ENCODE peak calls at places on chromosomes 4 and X, in four cellular contexts. V is stimulated activated CD4-positive, alpha-beta T cell treated with anti-CD3 and anti-CD28 coated beads, TNF-alpha, amount 100 ng/mL, for 4 hours; W is NCI-H748 treated with DMSO at 0.1 percent for 48 hours; M is DMS153. G is an unnamed sample.

GRCh38 chr4:182600093-182600492 is 317.1 kb downstream of the DCTD start:
- DNase-seq in V (no peak), M (peak), W (peak), G (no peak)

GRCh38 chrX:154365997-154366665 is 8.3 kb downstream of the FLNA start:
- DNase-seq in W (no peak), M (no peak), V (no peak), G (no peak)

GRCh38 chrX:12978205-12979010 is 3.5 kb downstream of the TMSB4X start:
- DNase-seq in V (no peak), W (peak), M (no peak), G (no peak)

GRCh38 chr4:47668810-47669408 is 169.0 kb downstream of the CORIN start:
- DNase-seq in W (no peak), M (no peak), V (no peak), G (peak)

GRCh38 chrX:68826113-68826980 is 2.5 kb upstream of the EFNB1 start:
- DNase-seq in W (no peak), V (no peak), M (no peak), G (no peak)

GRCh38 chr4:182643801-182644311 is 273.3 kb downstream of the DCTD start:
- DNase-seq in V (no peak), W (no peak), M (no peak), G (no peak)

GRCh38 chrX:37818031-37818430 is 29.3 kb downstream of the DYNLT3 start:
- DNase-seq in M (no peak), W (no peak), V (no peak), G (no peak)

GRCh38 chr4:102535398-102536082 is 34.4 kb downstream of the NFKB1 start:
- DNase-seq in W (no peak), V (no peak), M (no peak), G (no peak)

GRCh38 chr4:82900016-82900334 is 560 bp upstream of the THAP9 start:
- DNase-seq in V (no peak), W (peak), M (peak), G (no peak)

GRCh38 chrX:149453911-149454820 is 50.9 kb downstream of the IDS start:
- DNase-seq in W (no peak), V (no peak), M (peak), G (no peak)

GRCh38 chrX:9312922-9313867 is 151.7 kb upstream of the TBL1X start:
- DNase-seq in W (no peak), V (peak), M (no peak), G (no peak)

GRCh38 chr4:77586953-77587383 is 18.7 kb upstream of the CXCL13 start:
- DNase-seq in V (no peak), M (no peak), W (no peak), G (peak)

GRCh38 chrX:118520206-118520857 is 24.7 kb downstream of the DOCK11 start:
- DNase-seq in V (no peak), M (no peak), W (no peak), G (no peak)

GRCh38 chrX:56564182-56564885 is 907 bp downstream of the UBQLN2 start:
- DNase-seq in V (no peak), M (no peak), W (no peak), G (no peak)

GRCh38 chr4:166377578-166377977 is 504.5 kb downstream of the TLL1 start:
- DNase-seq in W (no peak), M (no peak), V (no peak), G (no peak)

GRCh38 chr4:128385683-128386304 is 98.2 kb upstream of the PGRMC2 start:
- DNase-seq in V (no peak), W (peak), M (peak), G (no peak)

GRCh38 chr4:3519468-3520264 is 12.6 kb downstream of the LRPAP1 start:
- DNase-seq in M (no peak), V (no peak), W (no peak), G (no peak)

GRCh38 chrX:48957477-48957826 is at the start of gene OTUD5:
- DNase-seq in W (peak), V (peak), M (peak), G (peak)

GRCh38 chr4:159764343-159764952 is 661.6 kb downstream of the RAPGEF2 start:
- DNase-seq in W (peak), M (peak), V (no peak), G (peak)

GRCh38 chr4:76251448-76252270 is at the start of gene FAM47E:
- DNase-seq in V (no peak), W (peak), M (peak), G (peak)

GRCh38 chr4:53431052-53431451 is 53.6 kb downstream of the FIP1L1 start:
- DNase-seq in V (no peak), M (no peak), W (no peak), G (no peak)

GRCh38 chr4:93897559-93897958 is 69.0 kb downstream of the ATOH1 start:
- DNase-seq in V (no peak), M (no peak), W (no peak), G (no peak)

GRCh38 chr4:183348136-183348535 is 25.9 kb upstream of the CLDN24 start:
- DNase-seq in W (no peak), M (no peak), V (no peak), G (no peak)

GRCh38 chr4:57037982-57038604 is 59.4 kb downstream of the POLR2B start:
- DNase-seq in V (no peak), M (no peak), W (peak), G (peak)

GRCh38 chrX:30865612-30866011 is 23.4 kb downstream of the TAB3 start:
- DNase-seq in M (no peak), V (no peak), W (no peak), G (no peak)

GRCh38 chr4:111483375-111484169 is 661.7 kb upstream of the FAM241A start:
- DNase-seq in V (no peak), M (no peak), W (no peak), G (no peak)

GRCh38 chr4:113645771-113646455 is 115.6 kb downstream of the CAMK2D start:
- DNase-seq in V (no peak), M (peak), W (no peak), G (peak)

GRCh38 chr4:143337600-143338287 is 1.1 kb downstream of the GAB1 start:
- DNase-seq in W (no peak), M (no peak), V (no peak), G (peak)

G was measured in T47D.